ENCODE peak calls at places on chromosomes 2 and 18, in six cellular contexts. I, D, F, P, C and X are unnamed samples.

GRCh38 chr2:237414056-237414661 is at the start of gene COL6A3:
- DNase-seq in I (no peak), D (no peak), F (peak; percentile 89), P (peak; percentile 85), C (peak; percentile 78), X (no peak)

GRCh38 chr2:85743304-85743978 is 10.3 kb upstream of the ATOH8 start:
- DNase-seq in I (no peak), D (no peak), F (peak; percentile 63), P (no peak), C (no peak), X (no peak)

GRCh38 chr2:71748227-71748626 is 294.9 kb downstream of the DYSF start:
- DNase-seq in I (no peak), D (no peak), F (no peak), P (no peak), C (no peak), X (no peak)

GRCh38 chr2:205684871-205685313 is 2.6 kb downstream of the NRP2 start:
- DNase-seq in I (no peak), D (peak; percentile 51), F (peak; percentile 75), P (no peak), C (no peak), X (no peak)

GRCh38 chr2:238882083-238882755 is 34.3 kb downstream of the TWIST2 start:
- DNase-seq in I (no peak), D (no peak), F (no peak), P (no peak), C (no peak), X (no peak)

GRCh38 chr2:73285162-73285739 is 973 bp upstream of the FBXO41 start:
- DNase-seq in I (no peak), D (peak; percentile 37), F (no peak), P (no peak), C (no peak), X (peak; percentile 97)

GRCh38 chr18:9737814-9738160 is 29.7 kb downstream of the RAB31 start:
- DNase-seq in I (no peak), D (no peak), F (peak; percentile 47), P (no peak), C (no peak), X (no peak)

GRCh38 chr18:41353726-41354125 is 601.3 kb upstream of the PIK3C3 start:
- DNase-seq in I (no peak), D (no peak), F (no peak), P (no peak), C (no peak), X (no peak)

GRCh38 chr18:2417861-2418610 is 153.3 kb downstream of the METTL4 start:
- DNase-seq in I (no peak), D (no peak), F (no peak), P (no peak), C (no peak), X (no peak)

GRCh38 chr2:234091432-234091879 is 41.0 kb downstream of the SPP2 start:
- DNase-seq in I (no peak), D (no peak), F (no peak), P (no peak), C (peak; percentile 39), X (no peak)

GRCh38 chr2:168246483-168247340 is 683 bp downstream of the STK39 start:
- DNase-seq in I (no peak), D (peak; percentile 76), F (peak; percentile 76), P (peak; percentile 81), C (peak; percentile 69), X (peak; percentile 83)

GRCh38 chr2:110852541-110853263 is 120.3 kb downstream of the ACOXL start:
- DNase-seq in I (no peak), D (no peak), F (no peak), P (peak; percentile 40), C (no peak), X (no peak)

GRCh38 chr2:188024811-188025210 is 266.9 kb upstream of the GULP1 start:
- DNase-seq in I (no peak), D (no peak), F (no peak), P (no peak), C (peak; percentile 22), X (no peak)

GRCh38 chr2:218782529-218782845 is 540 bp downstream of the CYP27A1 start:
- DNase-seq in I (no peak), D (no peak), F (no peak), P (no peak), C (peak; percentile 43), X (no peak)

GRCh38 chr2:70443078-70443465 is 110.6 kb downstream of the TGFA start:
- DNase-seq in I (no peak), D (no peak), F (no peak), P (no peak), C (no peak), X (no peak)

GRCh38 chr2:173792166-173792565 is 173.0 kb downstream of the SP3 start:
- DNase-seq in I (no peak), D (no peak), F (no peak), P (no peak), C (no peak), X (no peak)

GRCh38 chr2:235024191-235024611 is 72.4 kb downstream of the SH3BP4 start:
- DNase-seq in I (no peak), D (no peak), F (no peak), P (no peak), C (no peak), X (no peak)

GRCh38 chr2:141021611-141022010 is 1109.2 kb downstream of the LRP1B start:
- DNase-seq in I (no peak), D (no peak), F (no peak), P (no peak), C (no peak), X (no peak)

GRCh38 chr2:46663614-46664013 is 184.2 kb downstream of the TMEM247 start:
- DNase-seq in I (no peak), D (no peak), F (no peak), P (no peak), C (no peak), X (no peak)

GRCh38 chr2:221567809-221568208 is 4.3 kb downstream of the EPHA4 start:
- DNase-seq in I (no peak), D (no peak), F (no peak), P (no peak), C (no peak), X (no peak)

GRCh38 chr2:109690457-109690821 is 76.3 kb downstream of the SOWAHC start:
- DNase-seq in I (no peak), D (no peak), F (peak; percentile 59), P (no peak), C (peak; percentile 31), X (no peak)

GRCh38 chr18:72544092-72544886 is at the start of gene CBLN2:
- DNase-seq in I (no peak), D (peak; percentile 37), F (peak; percentile 44), P (no peak), C (peak; percentile 72), X (peak; percentile 72)

GRCh38 chr2:60745761-60746160 is 10.3 kb upstream of the PAPOLG start:
- DNase-seq in I (no peak), D (no peak), F (no peak), P (no peak), C (no peak), X (peak; percentile 89)

GRCh38 chr2:181904022-181904632 is 12.6 kb downstream of the ITPRID2 start:
- DNase-seq in I (no peak), D (no peak), F (no peak), P (no peak), C (no peak), X (peak; percentile 61)

GRCh38 chr2:23940976-23941605 is 828 bp downstream of the UBXN2A start:
- DNase-seq in I (no peak), D (no peak), F (no peak), P (no peak), C (no peak), X (peak; percentile 24)

GRCh38 chr2:12448846-12449480 is 267.8 kb upstream of the TRIB2 start:
- DNase-seq in I (no peak), D (no peak), F (no peak), P (no peak), C (no peak), X (peak; percentile 45)

GRCh38 chr2:12455626-12456025 is 261.1 kb upstream of the TRIB2 start:
- DNase-seq in I (no peak), D (no peak), F (no peak), P (no peak), C (no peak), X (no peak)

GRCh38 chr2:12453731-12454130 is 263.0 kb upstream of the TRIB2 start:
- DNase-seq in I (no peak), D (no peak), F (no peak), P (no peak), C (no peak), X (no peak)

GRCh38 chr2:12451726-12452125 is 265.0 kb upstream of the TRIB2 start:
- DNase-seq in I (no peak), D (no peak), F (no peak), P (no peak), C (no peak), X (peak; percentile 40)

GRCh38 chr2:12452211-12452610 is 264.5 kb upstream of the TRIB2 start:
- DNase-seq in I (no peak), D (no peak), F (no peak), P (no peak), C (no peak), X (peak; percentile 86)
- TF ChIP-seq POLR2A in I (no peak), D (no peak), F (no peak), P (no peak), C (no peak), X (no peak)

GRCh38 chr2:120456867-120457266 is 110.9 kb downstream of the INHBB start:
- DNase-seq in I (no peak), D (no peak), F (no peak), P (no peak), C (no peak), X (peak; percentile 15)
- TF ChIP-seq CTCF in I (peak; percentile 53), D (no peak), F (no peak), P (no peak), C (no peak), X (no peak)

GRCh38 chr2:197434541-197435513 is at the start of gene SF3B1:
- DNase-seq in I (peak; percentile 95), D (peak; percentile 99), F (peak; percentile 99), P (peak; percentile 99), C (peak; percentile 99), X (peak; percentile 99)

GRCh38 chr2:197433770-197434438 is 924 bp downstream of the SF3B1 start:
- DNase-seq in I (no peak), D (no peak), F (no peak), P (no peak), C (no peak), X (peak; percentile 25)

GRCh38 chr2:197435598-197436435 is 989 bp upstream of the SF3B1 start:
- DNase-seq in I (no peak), D (no peak), F (no peak), P (no peak), C (no peak), X (no peak)

GRCh38 chr2:197427986-197428385 is 6.8 kb downstream of the SF3B1 start:
- DNase-seq in I (no peak), D (no peak), F (no peak), P (no peak), C (no peak), X (no peak)

GRCh38 chr2:197431858-197432257 is 3.0 kb downstream of the SF3B1 start:
- DNase-seq in I (no peak), D (no peak), F (no peak), P (no peak), C (no peak), X (no peak)
- TF ChIP-seq POLR2A in I (no peak), D (no peak), F (no peak), P (no peak), C (no peak), X (no peak)

DNA sequence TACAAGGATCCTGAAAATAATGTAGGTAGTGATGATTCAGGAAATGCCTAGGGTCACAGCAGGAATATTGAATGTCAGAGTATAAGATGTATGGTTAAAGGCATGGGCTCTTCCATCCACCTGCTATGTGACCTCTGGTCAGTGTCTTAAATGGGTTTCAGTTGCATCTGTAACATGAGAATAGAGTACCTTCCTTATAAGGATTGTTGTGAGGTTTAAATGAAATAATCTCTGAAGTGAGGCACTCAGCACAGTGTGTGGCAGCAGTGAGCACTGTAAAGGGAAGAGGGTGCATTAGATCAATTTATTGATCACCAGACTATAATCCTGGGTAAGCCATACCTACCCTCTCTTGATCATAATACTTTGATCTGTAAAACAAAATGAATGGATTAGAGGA is 319.1 kb downstream of the SLC4A3 start:
- DNase-seq in I (no peak), D (no peak), F (no peak), P (no peak), C (no peak), X (no peak)
- TF ChIP-seq CTCF in I (peak; percentile 8), D (no peak), F (no peak), P (no peak), C (no peak), X (no peak)